ENCODE peak calls at places on chromosomes 4 and X, in seven cellular contexts. X, Z, A, J, W, Q and P are unnamed samples.
A peak's percentile ranks its signal among the peaks of the same experiment; 100 is the strongest.

GRCh38 chrX:100911731-100912130 is 17.0 kb downstream of the XKRX start:
- DNase-seq in J (no peak), Q (no peak), X (no peak), Z (no peak), A (no peak), W (no peak), P (no peak)

GRCh38 chr4:2353222-2354107 is 65.0 kb downstream of the ZFYVE28 start:
- DNase-seq in X (no peak), Z (no peak), A (no peak), Q (peak; percentile 49), W (no peak), J (no peak), P (no peak)

GRCh38 chr4:55947254-55947882 is 1.4 kb upstream of the CEP135 start:
- DNase-seq in W (peak; percentile 73), A (no peak), Q (no peak), Z (no peak), J (no peak), X (no peak), P (no peak)

GRCh38 chr4:55397521-55398321 is 2.0 kb downstream of the TMEM165 start:
- DNase-seq in X (no peak), A (no peak), J (no peak), Z (no peak), Q (no peak), W (no peak), P (no peak)

GRCh38 chr4:10006604-10007435 is 14.5 kb downstream of the SLC2A9 start:
- DNase-seq in Q (peak; percentile 75), X (peak; percentile 61), W (peak; percentile 79), J (peak; percentile 30), A (no peak), Z (peak; percentile 77), P (no peak)

GRCh38 chr4:106615407-106615945 is 246.9 kb upstream of the GIMD1 start:
- DNase-seq in X (no peak), Q (no peak), J (no peak), W (no peak), A (no peak), Z (no peak), P (no peak)

GRCh38 chrX:118459494-118459893 is 36.1 kb upstream of the DOCK11 start:
- DNase-seq in Z (no peak), Q (no peak), W (peak; percentile 2), A (peak; percentile 9), J (peak; percentile 24), X (no peak), P (no peak)

GRCh38 chr4:89954906-89955305 is 60.3 kb downstream of the MMRN1 start:
- DNase-seq in A (no peak), W (no peak), X (no peak), Q (no peak), Z (no peak), J (no peak), P (no peak)

GRCh38 chr4:23889814-23890269 is at the start of gene PPARGC1A:
- DNase-seq in W (no peak), A (peak; percentile 33), J (no peak), Q (peak; percentile 86), X (peak; percentile 39), Z (peak; percentile 70), P (no peak)

GRCh38 chr4:73621357-73621756 is 1.1 kb upstream of the RASSF6 start:
- DNase-seq in A (no peak), Q (no peak), J (no peak), W (no peak), X (no peak), Z (no peak), P (no peak)

GRCh38 chrX:30302957-30303356 is 6.2 kb downstream of the NR0B1 start:
- DNase-seq in W (no peak), A (peak; percentile 19), Z (peak; percentile 42), X (peak; percentile 30), Q (no peak), J (no peak), P (no peak)

GRCh38 chr4:39648827-39649558 is 10.3 kb upstream of the SMIM14 start:
- DNase-seq in W (no peak), Q (no peak), J (no peak), A (no peak), X (no peak), Z (no peak), P (no peak)

GRCh38 chr4:158304694-158305093 is 94.4 kb downstream of the TMEM144 start:
- DNase-seq in W (no peak), X (no peak), Z (no peak), J (no peak), A (no peak), Q (no peak), P (no peak)

GRCh38 chrX:120238947-120239346 is 11.7 kb upstream of the ZBTB33 start:
- DNase-seq in W (no peak), A (no peak), Q (no peak), Z (no peak), X (no peak), J (no peak), P (no peak)

GRCh38 chrX:152806035-152806434 is 24.5 kb downstream of the CETN2 start:
- DNase-seq in X (no peak), Q (no peak), J (no peak), Z (no peak), W (no peak), A (no peak), P (no peak)

GRCh38 chr4:1511441-1512041 is 105.3 kb upstream of the NKX1-1 start:
- DNase-seq in Z (no peak), A (peak; percentile 17), W (no peak), Q (peak; percentile 64), X (peak; percentile 32), J (no peak), P (no peak)

GRCh38 chr4:36165256-36166005 is 78.9 kb downstream of the ARAP2 start:
- DNase-seq in Q (no peak), X (no peak), W (no peak), A (no peak), Z (no peak), J (no peak), P (no peak)

GRCh38 chrX:40380649-40381488 is 199.9 kb upstream of the ATP6AP2 start:
- DNase-seq in A (no peak), Q (no peak), J (no peak), Z (no peak), X (no peak), W (no peak), P (no peak)

GRCh38 chr4:67680568-67681222 is 20.3 kb downstream of the UBA6 start:
- DNase-seq in J (no peak), A (no peak), X (no peak), Q (no peak), Z (no peak), W (no peak), P (no peak)

GRCh38 chrX:46577116-46578005 is 3.8 kb downstream of the CHST7 start:
- DNase-seq in Q (no peak), W (no peak), A (no peak), X (no peak), J (no peak), Z (no peak), P (no peak)

GRCh38 chr4:186693159-186693815 is 30.4 kb downstream of the FAT1 start:
- DNase-seq in J (peak; percentile 52), W (no peak), Q (no peak), A (peak; percentile 87), X (peak; percentile 78), Z (peak; percentile 76), P (no peak)

GRCh38 chr4:26141916-26142638 is 178.7 kb upstream of the RBPJ start:
- DNase-seq in Q (no peak), J (no peak), A (peak; percentile 45), W (no peak), X (no peak), Z (peak; percentile 31), P (no peak)

GRCh38 chrX:154785711-154786110 is 19.6 kb downstream of the MPP1 start:
- DNase-seq in Q (no peak), A (no peak), Z (no peak), J (no peak), X (no peak), W (no peak), P (no peak)
- TF ChIP-seq POLR2A in Q (no peak), A (no peak), Z (no peak), J (no peak), X (no peak), W (no peak), P (no peak)

GRCh38 chrX:45083314-45083713 is 117.4 kb downstream of the DIPK2B start:
- DNase-seq in W (no peak), Q (no peak), X (no peak), A (no peak), J (no peak), Z (no peak), P (no peak)
- TF ChIP-seq POLR2A in W (no peak), Q (no peak), X (no peak), A (no peak), J (no peak), Z (no peak), P (no peak)

GRCh38 chr4:83153312-83153915 is 38.9 kb upstream of the PLAC8 start:
- DNase-seq in Q (no peak), Z (no peak), A (no peak), X (no peak), J (no peak), W (no peak), P (no peak)

GRCh38 chr4:83152771-83153170 is 38.2 kb upstream of the PLAC8 start:
- DNase-seq in Z (no peak), Q (no peak), W (no peak), J (no peak), A (no peak), X (no peak), P (no peak)

GRCh38 chr4:83149885-83150562 is 35.5 kb upstream of the PLAC8 start:
- DNase-seq in A (no peak), Z (no peak), J (no peak), X (no peak), W (no peak), Q (no peak), P (no peak)

GRCh38 chr4:83151645-83152044 is 37.1 kb upstream of the PLAC8 start:
- DNase-seq in J (no peak), Q (no peak), W (no peak), A (no peak), Z (no peak), X (no peak), P (no peak)

GRCh38 chr4:83150563-83151330 is 36.2 kb upstream of the PLAC8 start:
- DNase-seq in W (no peak), Z (peak; percentile 35), A (no peak), Q (no peak), X (no peak), J (no peak), P (no peak)
- TF ChIP-seq POLR2A in W (no peak), Z (no peak), A (no peak), Q (no peak), X (no peak), J (no peak), P (no peak)

GRCh38 chr4:83012631-83013419 is 2.2 kb upstream of the LIN54 start:
- DNase-seq in Z (peak; percentile 98), A (peak; percentile 92), Q (peak; percentile 99), X (peak; percentile 95), W (peak; percentile 88), J (peak; percentile 71), P (peak; percentile 98)
- TF ChIP-seq POLR2A in Z (no peak), A (peak; percentile 74), Q (peak; percentile 76), X (no peak), W (peak; percentile 78), J (peak; percentile 56), P (no peak)